ENCODE peak calls at places on chromosomes 6 and 20, in eight cellular contexts. S, G, Q, P, I, X, T and C are unnamed samples.

GRCh38 chr6:72580281-72580940 is 41.5 kb upstream of the KCNQ5 start:
- DNase-seq in S (peak), G (no peak), Q (no peak), P (no peak), I (peak), X (peak), T (no peak), C (no peak)

GRCh38 chr6:7684843-7685242 is 41.1 kb upstream of the BMP6 start:
- DNase-seq in S (no peak), G (no peak), Q (no peak), P (no peak), I (no peak), X (no peak), T (no peak), C (no peak)

GRCh38 chr6:78768242-78768641 is 99.1 kb upstream of the IRAK1BP1 start:
- DNase-seq in S (no peak), G (no peak), Q (no peak), P (no peak), I (no peak), X (no peak), T (no peak), C (no peak)

GRCh38 chr6:65259982-65260381 is 447.0 kb downstream of the EYS start:
- DNase-seq in S (no peak), G (no peak), Q (no peak), P (no peak), I (no peak), X (no peak), T (no peak), C (no peak)

GRCh38 chr20:63703976-63704748 is 3.6 kb downstream of the ARFRP1 start:
- DNase-seq in S (no peak), G (peak), Q (peak), P (no peak), I (no peak), X (no peak), T (no peak), C (no peak)

GRCh38 chr6:32554269-32554919 is 24.3 kb upstream of the HLA-DRB5 start:
- DNase-seq in S (no peak), G (no peak), Q (no peak), P (no peak), I (no peak), X (no peak), T (no peak), C (no peak)

GRCh38 chr6:53476979-53477378 is 67.9 kb downstream of the GCLC start:
- DNase-seq in S (peak), G (no peak), Q (no peak), P (no peak), I (no peak), X (no peak), T (no peak), C (no peak)

GRCh38 chr6:158344534-158344933 is 32.3 kb downstream of the TULP4 start:
- DNase-seq in S (no peak), G (no peak), Q (no peak), P (no peak), I (no peak), X (no peak), T (no peak), C (no peak)

GRCh38 chr6:692356-692851 is 535 bp downstream of the EXOC2 start:
- DNase-seq in S (peak), G (peak), Q (peak), P (peak), I (peak), X (peak), T (peak), C (peak)

GRCh38 chr6:3247255-3248146 is 11.2 kb upstream of the PSMG4 start:
- DNase-seq in S (peak), G (peak), Q (peak), P (peak), I (peak), X (peak), T (peak), C (no peak)

GRCh38 chr20:50224052-50224451 is 33.4 kb downstream of the CEBPB start:
- DNase-seq in S (no peak), G (no peak), Q (no peak), P (no peak), I (no peak), X (no peak), T (no peak), C (no peak)

GRCh38 chr6:138107752-138108592 is 753 bp upstream of the PERP start:
- DNase-seq in S (no peak), G (peak), Q (no peak), P (peak), I (no peak), X (peak), T (peak), C (no peak)

GRCh38 chr6:46263709-46264091 is 92.9 kb upstream of the ENPP5 start:
- DNase-seq in S (peak), G (no peak), Q (no peak), P (no peak), I (peak), X (no peak), T (no peak), C (no peak)

GRCh38 chr6:46267515-46267914 is 96.7 kb upstream of the ENPP5 start:
- DNase-seq in S (no peak), G (no peak), Q (no peak), P (no peak), I (no peak), X (no peak), T (no peak), C (no peak)

GRCh38 chr6:46258249-46258648 is 87.5 kb upstream of the ENPP5 start:
- DNase-seq in S (no peak), G (no peak), Q (no peak), P (no peak), I (no peak), X (no peak), T (no peak), C (no peak)

GRCh38 chr6:46265373-46265772 is 94.6 kb upstream of the ENPP5 start:
- DNase-seq in S (no peak), G (no peak), Q (no peak), P (no peak), I (no peak), X (no peak), T (no peak), C (no peak)

GRCh38 chr6:46262928-46263708 is 92.3 kb upstream of the ENPP5 start:
- DNase-seq in S (no peak), G (no peak), Q (no peak), P (no peak), I (peak), X (no peak), T (no peak), C (no peak)
- H3K27ac ChIP-seq in S (no peak), G (no peak), Q (no peak), P (no peak), I (no peak), X (no peak), T (peak), C (no peak)

GRCh38 chr6:37306026-37306425 is 47.8 kb upstream of the RNF8 start:
- DNase-seq in S (no peak), G (no peak), Q (no peak), P (no peak), I (no peak), X (no peak), T (no peak), C (no peak)

GRCh38 chr6:37303091-37303620 is 45.2 kb upstream of the TMEM217 start:
- DNase-seq in S (no peak), G (no peak), Q (no peak), P (no peak), I (no peak), X (no peak), T (no peak), C (no peak)

GRCh38 chr6:37304766-37305165 is 46.8 kb upstream of the TMEM217 start:
- DNase-seq in S (no peak), G (no peak), Q (no peak), P (no peak), I (no peak), X (no peak), T (no peak), C (no peak)

GRCh38 chr6:37302086-37302686 is 44.2 kb upstream of the TMEM217 start:
- DNase-seq in S (no peak), G (no peak), Q (no peak), P (no peak), I (no peak), X (no peak), T (no peak), C (no peak)

GRCh38 chr6:37303891-37304503 is 46.1 kb upstream of the TMEM217 start:
- DNase-seq in S (peak), G (no peak), Q (no peak), P (no peak), I (peak), X (peak), T (no peak), C (no peak)
- TF ChIP-seq CTCF in S (peak), G (peak), Q (peak), P (peak), I (peak), X (peak), T (peak), C (peak)

GRCh38 chr6:149834513-149835481 is 29.4 kb downstream of the LRP11 start:
- DNase-seq in S (peak), G (no peak), Q (no peak), P (peak), I (peak), X (peak), T (no peak), C (peak)

GRCh38 chr6:149833651-149834050 is 30.5 kb downstream of the LRP11 start:
- DNase-seq in S (no peak), G (no peak), Q (no peak), P (no peak), I (no peak), X (no peak), T (no peak), C (no peak)

GRCh38 chr6:149830731-149831379 is 33.3 kb downstream of the LRP11 start:
- DNase-seq in S (peak), G (no peak), Q (no peak), P (no peak), I (no peak), X (no peak), T (no peak), C (no peak)

DNA sequence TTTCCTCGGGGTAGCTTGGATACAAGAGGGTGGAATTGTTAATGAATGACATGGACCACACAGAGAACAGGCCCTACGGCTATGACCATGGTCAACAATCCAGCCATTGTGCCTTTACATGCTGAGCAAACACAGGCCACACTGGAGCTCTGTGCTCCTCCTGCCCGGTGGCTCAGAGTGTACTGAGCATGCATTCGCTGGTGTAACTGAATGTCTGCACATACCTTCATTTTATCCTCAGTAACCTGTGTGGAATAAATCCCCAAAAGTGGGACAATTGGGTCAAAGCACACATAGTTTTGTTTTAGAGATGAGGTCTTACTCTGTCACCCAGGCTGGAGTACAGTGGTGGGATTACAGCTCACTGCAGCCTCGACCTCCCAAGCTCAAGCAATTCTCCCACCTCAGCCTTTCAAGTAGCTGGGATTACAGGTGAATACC is 32.8 kb downstream of the LRP11 start:
- DNase-seq in S (no peak), G (no peak), Q (peak), P (no peak), I (no peak), X (no peak), T (no peak), C (no peak)
- H3K27ac ChIP-seq in S (no peak), G (no peak), Q (peak), P (no peak), I (no peak), X (no peak), T (no peak), C (no peak)

GRCh38 chr6:75689576-75689975 is 59.5 kb upstream of the MYO6 start:
- DNase-seq in S (no peak), G (no peak), Q (no peak), P (no peak), I (no peak), X (no peak), T (no peak), C (no peak)
- TF ChIP-seq CTCF in S (no peak), G (no peak), Q (no peak), P (no peak), I (no peak), X (no peak), T (no peak), C (no peak)

GRCh38 chr6:21772467-21772866 is 178.9 kb downstream of the SOX4 start:
- DNase-seq in S (no peak), G (no peak), Q (no peak), P (no peak), I (no peak), X (no peak), T (no peak), C (no peak)

GRCh38 chr6:21771626-21772320 is 178.2 kb downstream of the SOX4 start:
- DNase-seq in S (peak), G (no peak), Q (no peak), P (no peak), I (peak), X (no peak), T (no peak), C (no peak)

GRCh38 chr6:21769405-21769851 is 175.9 kb downstream of the SOX4 start:
- DNase-seq in S (peak), G (no peak), Q (no peak), P (no peak), I (peak), X (no peak), T (no peak), C (no peak)

GRCh38 chr6:21767891-21768659 is 174.5 kb downstream of the SOX4 start:
- DNase-seq in S (peak), G (no peak), Q (no peak), P (no peak), I (peak), X (no peak), T (no peak), C (no peak)

DNA sequence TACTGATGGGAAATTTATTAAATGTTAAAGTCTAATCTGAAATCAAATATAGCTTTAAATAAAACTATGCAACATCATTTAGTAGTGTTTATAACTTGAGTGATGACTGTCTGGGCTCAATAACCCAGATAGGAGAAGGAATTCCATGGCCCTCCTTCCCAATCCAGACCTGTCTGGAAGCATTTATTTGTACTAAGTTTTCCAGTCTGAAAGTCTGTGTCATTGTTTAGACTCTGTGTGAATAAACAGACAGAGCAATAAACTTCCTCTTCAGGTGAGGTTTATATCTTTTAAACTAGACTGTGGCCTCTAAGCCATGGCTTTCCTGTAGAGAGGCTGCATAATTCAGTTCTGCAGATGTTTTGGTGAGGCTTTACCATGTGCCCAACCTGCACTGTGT is 176.4 kb downstream of the SOX4 start:
- DNase-seq in S (peak), G (no peak), Q (no peak), P (no peak), I (no peak), X (no peak), T (no peak), C (no peak)
- H3K27ac ChIP-seq in S (peak), G (no peak), Q (no peak), P (peak), I (peak), X (peak), T (no peak), C (no peak)

DNA sequence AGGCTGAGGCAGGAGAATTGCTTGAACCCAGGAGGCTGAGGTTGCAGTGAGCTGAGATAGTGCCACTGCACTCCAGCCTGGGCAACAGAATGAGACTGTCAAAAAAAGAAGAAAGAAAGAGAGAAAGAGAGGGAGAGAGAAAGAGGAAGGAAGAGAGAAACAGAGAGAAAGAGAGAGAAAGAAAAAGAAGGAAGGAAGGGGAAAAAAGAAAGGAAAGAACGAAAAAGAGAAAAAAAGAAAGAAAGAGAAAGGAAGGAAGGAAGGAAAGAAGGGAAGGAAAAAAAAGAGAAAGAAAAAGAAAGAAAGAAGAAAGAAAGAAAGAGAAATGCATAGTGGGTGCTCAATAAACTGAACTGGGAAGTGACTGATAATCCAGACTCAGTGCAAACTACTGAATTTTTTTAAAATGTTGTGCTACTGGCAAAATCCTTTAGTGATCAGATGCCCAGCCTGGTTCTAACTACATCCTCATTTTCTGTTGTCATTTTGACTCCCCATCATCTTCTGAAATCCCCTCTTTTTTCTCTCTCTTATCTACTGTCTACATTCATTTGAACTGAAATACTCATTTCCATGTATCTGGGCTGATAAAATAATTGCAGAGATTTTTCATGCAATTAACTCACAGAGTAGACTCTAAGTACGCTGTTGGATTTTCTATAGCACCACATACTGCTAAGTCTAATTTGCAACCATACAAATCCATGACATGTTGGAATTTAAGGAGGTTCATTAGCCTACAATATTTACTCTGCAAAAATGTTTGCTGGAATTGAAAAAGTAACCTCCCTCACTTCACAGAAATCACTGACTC is 85.3 kb upstream of the HIVEP1 start:
- DNase-seq in S (no peak), G (no peak), Q (no peak), P (no peak), I (no peak), X (no peak), T (no peak), C (no peak)
- TF ChIP-seq CTCF in S (no peak), G (no peak), Q (no peak), P (no peak), I (no peak), X (no peak), T (no peak), C (no peak)

GRCh38 chr20:5090191-5090590 is 29.6 kb downstream of the PCNA start:
- DNase-seq in S (no peak), G (peak), Q (no peak), P (no peak), I (no peak), X (no peak), T (no peak), C (no peak)
- H3K27ac ChIP-seq in S (no peak), G (peak), Q (peak), P (peak), I (no peak), X (no peak), T (no peak), C (peak)

DNA sequence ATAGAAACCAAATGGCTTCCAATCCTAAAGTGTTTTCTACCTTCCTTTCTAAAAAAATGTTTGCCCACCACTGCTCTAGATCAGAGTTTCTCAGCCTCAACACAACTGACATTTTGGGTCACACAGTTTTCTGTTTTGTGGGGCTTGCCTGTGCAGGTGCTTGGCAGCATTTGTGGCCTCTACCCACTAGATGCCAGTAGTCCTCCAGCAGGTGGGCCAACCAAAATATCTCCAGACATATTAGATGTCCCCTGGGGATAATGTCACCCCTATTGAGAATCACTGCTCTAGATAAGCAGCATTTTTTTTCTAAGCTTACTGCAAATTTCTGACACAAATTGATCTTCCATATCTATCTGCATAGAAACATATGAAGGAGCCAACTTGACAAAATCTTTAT is 26.3 kb upstream of the EPM2A start:
- DNase-seq in S (no peak), G (no peak), Q (no peak), P (no peak), I (no peak), X (no peak), T (no peak), C (no peak)
- TF ChIP-seq CTCF in S (no peak), G (no peak), Q (no peak), P (no peak), I (no peak), X (no peak), T (peak), C (no peak)

GRCh38 chr6:33779895-33780294 is 9.0 kb downstream of the LEMD2 start:
- DNase-seq in S (no peak), G (no peak), Q (peak), P (no peak), I (no peak), X (no peak), T (no peak), C (no peak)

GRCh38 chr6:33778475-33779121 is 10.3 kb downstream of the LEMD2 start:
- DNase-seq in S (no peak), G (no peak), Q (no peak), P (no peak), I (no peak), X (no peak), T (no peak), C (no peak)

GRCh38 chr6:33781105-33781975 is 7.6 kb downstream of the LEMD2 start:
- DNase-seq in S (peak), G (no peak), Q (no peak), P (no peak), I (peak), X (no peak), T (peak), C (no peak)

GRCh38 chr6:33777716-33778474 is 11.0 kb downstream of the LEMD2 start:
- DNase-seq in S (no peak), G (no peak), Q (no peak), P (no peak), I (no peak), X (no peak), T (no peak), C (no peak)

GRCh38 chr6:33779305-33779704 is 9.6 kb downstream of the LEMD2 start:
- DNase-seq in S (no peak), G (no peak), Q (no peak), P (no peak), I (no peak), X (peak), T (no peak), C (no peak)
- H3K27ac ChIP-seq in S (no peak), G (no peak), Q (peak), P (no peak), I (no peak), X (no peak), T (no peak), C (no peak)

GRCh38 chr6:82365011-82365751 is 1.6 kb downstream of the TPBG start:
- DNase-seq in S (peak), G (no peak), Q (peak), P (peak), I (peak), X (peak), T (peak), C (no peak)
- TF ChIP-seq CTCF in S (no peak), G (no peak), Q (no peak), P (peak), I (peak), X (peak), T (no peak), C (no peak)